ENCODE peak calls at places on chromosomes 6 and 20, in seven cellular contexts. L, O, J, V, D, N and B are unnamed samples.

GRCh38 chr6:45730232-45730631 is 285.4 kb downstream of the CLIC5 start:
- DNase-seq in L (no peak), O (no peak), J (no peak), V (no peak), D (no peak), N (no peak), B (no peak)

GRCh38 chr6:75101896-75102680 is 103.8 kb downstream of the COL12A1 start:
- DNase-seq in L (no peak), O (peak), J (no peak), V (no peak), D (peak), N (no peak), B (no peak)

GRCh38 chr20:1180949-1181348 is 3.8 kb downstream of the TMEM74B start:
- DNase-seq in L (no peak), O (no peak), J (no peak), V (no peak), D (no peak), N (no peak), B (no peak)

GRCh38 chr20:2314759-2315439 is 19.1 kb downstream of the TGM3 start:
- DNase-seq in L (no peak), O (peak), J (no peak), V (peak), D (peak), N (peak), B (no peak)

GRCh38 chr6:141110486-141110885 is 1022.2 kb upstream of the GJE1 start:
- DNase-seq in L (no peak), O (no peak), J (no peak), V (no peak), D (peak), N (no peak), B (no peak)

GRCh38 chr6:24910850-24911712 is 24.7 kb downstream of the RIPOR2 start:
- DNase-seq in L (peak), O (peak), J (peak), V (peak), D (peak), N (no peak), B (peak)

GRCh38 chr20:47576516-47577033 is 74.9 kb downstream of the NCOA3 start:
- DNase-seq in L (no peak), O (peak), J (no peak), V (peak), D (peak), N (peak), B (peak)

GRCh38 chr6:71412559-71412958 is 123.9 kb downstream of the OGFRL1 start:
- DNase-seq in L (no peak), O (no peak), J (no peak), V (no peak), D (no peak), N (no peak), B (no peak)

GRCh38 chr20:12086359-12086758 is 168.7 kb downstream of the BTBD3 start:
- DNase-seq in L (no peak), O (no peak), J (no peak), V (no peak), D (peak), N (no peak), B (no peak)

GRCh38 chr6:130377371-130377770 is 11.6 kb downstream of the TMEM200A start:
- DNase-seq in L (no peak), O (no peak), J (no peak), V (no peak), D (no peak), N (no peak), B (no peak)

GRCh38 chr20:51492167-51493092 is 50.1 kb downstream of the NFATC2 start:
- DNase-seq in L (no peak), O (no peak), J (no peak), V (peak), D (peak), N (no peak), B (no peak)

GRCh38 chr6:26336355-26337198 is 28.4 kb upstream of the BTN3A2 start:
- DNase-seq in L (no peak), O (no peak), J (no peak), V (no peak), D (peak), N (no peak), B (no peak)

GRCh38 chr6:31821301-31822037 is 6.1 kb upstream of the HSPA1B start:
- DNase-seq in L (no peak), O (no peak), J (peak), V (peak), D (peak), N (no peak), B (no peak)

DNA sequence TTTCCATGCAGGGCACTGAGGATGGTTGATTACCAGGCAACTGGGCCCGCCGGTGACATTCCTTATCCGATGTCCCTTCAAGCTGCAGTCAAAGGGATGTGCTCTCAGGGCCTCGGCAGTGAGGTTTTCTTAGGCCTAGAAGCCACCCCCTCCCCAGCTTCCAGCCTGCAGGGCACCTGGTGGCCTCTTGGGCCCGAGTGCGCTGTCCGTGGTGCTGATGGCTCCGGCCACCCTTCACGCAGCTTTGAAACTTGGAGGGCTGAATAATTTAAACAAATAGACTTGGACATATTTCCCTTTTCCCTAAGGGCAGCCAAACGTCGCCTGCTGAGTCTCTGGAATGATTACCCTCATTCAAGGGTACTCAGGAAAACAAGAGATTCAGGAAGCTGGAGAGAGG is 8.9 kb upstream of the MLN start:
- DNase-seq in L (peak), O (no peak), J (peak), V (peak), D (peak), N (no peak), B (peak)
- TF ChIP-seq CTCF in L (no peak), O (peak), J (peak), V (peak), D (peak), N (peak), B (peak)

GRCh38 chr6:20213271-20213798 is 1.1 kb upstream of the MBOAT1 start:
- DNase-seq in L (no peak), O (no peak), J (no peak), V (no peak), D (no peak), N (no peak), B (no peak)

GRCh38 chr6:20211037-20211940 is 980 bp downstream of the MBOAT1 start:
- DNase-seq in L (no peak), O (no peak), J (no peak), V (no peak), D (peak), N (no peak), B (no peak)

GRCh38 chr6:20210158-20210557 is 2.1 kb downstream of the MBOAT1 start:
- DNase-seq in L (no peak), O (no peak), J (no peak), V (no peak), D (no peak), N (no peak), B (no peak)

GRCh38 chr6:20212392-20213111 is at the start of gene MBOAT1:
- DNase-seq in L (peak), O (peak), J (peak), V (peak), D (peak), N (peak), B (peak)

GRCh38 chr6:20211941-20212391 is 303 bp downstream of the MBOAT1 start:
- DNase-seq in L (no peak), O (no peak), J (no peak), V (no peak), D (peak), N (no peak), B (peak)
- TF ChIP-seq CTCF in L (no peak), O (no peak), J (no peak), V (no peak), D (no peak), N (no peak), B (no peak)

GRCh38 chr20:63863021-63863797 is 1.9 kb upstream of the TPD52L2 start:
- DNase-seq in L (no peak), O (no peak), J (no peak), V (no peak), D (no peak), N (no peak), B (no peak)

GRCh38 chr20:63864978-63865640 is at the start of gene TPD52L2:
- DNase-seq in L (peak), O (peak), J (peak), V (peak), D (peak), N (peak), B (peak)

GRCh38 chr20:63863798-63864544 is 1.1 kb upstream of the TPD52L2 start:
- DNase-seq in L (peak), O (peak), J (no peak), V (peak), D (peak), N (peak), B (no peak)

GRCh38 chr20:63861981-63862901 is 943 bp downstream of the ABHD16B start:
- DNase-seq in L (no peak), O (no peak), J (no peak), V (no peak), D (no peak), N (no peak), B (no peak)

DNA sequence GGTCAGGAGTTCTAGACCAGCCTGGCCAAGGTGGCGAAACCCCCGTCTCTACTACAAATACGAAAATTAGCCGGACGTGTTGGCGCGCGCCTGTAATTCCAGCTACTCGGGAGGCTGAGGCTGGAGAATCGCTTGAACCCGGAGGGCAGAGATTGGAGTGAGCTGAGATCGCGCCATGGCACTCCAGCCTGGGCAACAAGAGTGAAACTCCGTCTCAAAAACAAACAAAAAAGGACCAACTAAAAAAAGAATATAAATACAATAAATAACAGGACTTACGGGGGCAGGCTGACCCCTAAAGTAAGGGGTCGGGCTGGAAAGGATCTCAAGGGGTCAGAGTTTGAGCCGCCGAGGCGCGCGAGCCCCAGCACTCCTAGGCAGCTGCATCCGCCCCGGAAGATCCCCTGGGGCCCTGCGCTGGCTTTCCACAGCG is 509 bp upstream of the TPD52L2 start:
- DNase-seq in L (no peak), O (no peak), J (no peak), V (no peak), D (no peak), N (no peak), B (no peak)
- TF ChIP-seq CTCF in L (no peak), O (no peak), J (no peak), V (no peak), D (no peak), N (no peak), B (no peak)

GRCh38 chr6:8066108-8066507 is 1.9 kb upstream of the BLOC1S5 start:
- DNase-seq in L (no peak), O (no peak), J (no peak), V (no peak), D (no peak), N (no peak), B (no peak)
- TF ChIP-seq CTCF in L (no peak), O (no peak), J (peak), V (no peak), D (no peak), N (peak), B (peak)

DNA sequence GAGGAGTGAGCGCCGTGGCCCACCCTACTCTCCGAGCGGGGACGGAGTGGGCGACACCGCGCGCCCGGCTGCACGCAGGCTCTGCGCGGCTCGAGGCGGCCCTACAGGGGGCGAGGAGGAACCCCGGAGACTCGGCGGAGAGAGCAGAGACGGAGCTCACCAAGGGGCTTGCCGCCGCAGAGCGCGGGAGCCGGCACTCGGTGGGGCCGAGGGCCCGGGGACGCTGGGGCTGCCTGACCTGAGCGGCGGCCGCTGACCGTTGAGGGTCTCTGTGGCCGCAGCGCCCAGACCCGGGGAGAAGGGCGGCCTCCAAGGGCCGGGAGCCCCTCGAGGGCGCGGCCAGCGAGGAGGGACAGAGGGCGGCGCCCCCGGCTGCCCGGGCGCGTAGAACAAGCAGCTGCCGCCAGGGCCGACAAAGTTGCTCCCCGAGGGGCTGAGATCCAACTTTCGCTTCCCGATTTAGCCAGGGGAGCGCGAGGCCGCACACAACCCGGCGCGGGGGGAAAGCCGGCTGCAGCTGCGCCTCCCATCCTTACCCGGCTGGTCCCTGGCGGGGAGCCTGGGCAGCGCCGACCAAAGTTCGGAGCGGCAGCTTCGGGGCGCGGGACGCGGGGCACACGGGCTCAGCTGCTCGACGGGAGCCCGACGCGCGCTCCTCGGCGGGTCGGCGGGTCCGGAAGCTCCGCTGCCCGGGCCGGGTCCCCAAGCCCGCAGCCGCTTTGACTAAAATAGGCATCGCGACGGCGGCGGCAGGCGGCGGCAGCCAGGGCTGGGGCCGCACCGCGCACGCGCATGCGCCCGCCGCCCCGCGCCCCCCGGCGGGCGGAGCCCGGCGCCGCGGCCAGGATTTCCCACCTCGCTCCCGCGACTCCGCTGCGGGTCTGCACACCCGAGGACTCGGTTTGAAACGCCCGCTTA is 43.1 kb downstream of the POPDC3 start:
- DNase-seq in L (no peak), O (no peak), J (peak), V (peak), D (peak), N (no peak), B (peak)
- TF ChIP-seq CTCF in L (no peak), O (peak), J (peak), V (peak), D (peak), N (no peak), B (peak)